ENCODE peak calls at places on chromosomes 11 and 22, in five cellular contexts. M, C, Q, E and Z are unnamed samples. For H3K4me1, the result is how much of the 10 kb centered on the place peaks cover.

GRCh38 chr11:66659785-66660184 is 17.9 kb downstream of the RBM4B start:
- DNase-seq in C (no peak), Q (no peak), M (no peak), E (no peak), Z (no peak)

GRCh38 chr11:95095858-95096587 is 6.4 kb downstream of the ENDOD1 start:
- DNase-seq in Q (no peak), M (no peak), C (no peak), E (no peak), Z (no peak)

GRCh38 chr11:2579315-2580060 is 120.3 kb downstream of the KCNQ1OT1 start:
- DNase-seq in E (no peak), Q (peak), M (no peak), C (no peak), Z (peak)

GRCh38 chr11:8501838-8502237 is 92.2 kb downstream of the STK33 start:
- DNase-seq in M (no peak), C (no peak), Q (no peak), E (no peak), Z (no peak)

GRCh38 chr11:64835616-64836447 is 8.6 kb downstream of the CDC42BPG start:
- DNase-seq in M (no peak), C (no peak), E (no peak), Q (peak), Z (peak)

GRCh38 chr11:126158054-126158791 is 53.2 kb downstream of the RPUSD4 start:
- DNase-seq in M (no peak), E (no peak), C (no peak), Q (no peak), Z (no peak)

GRCh38 chr11:62459080-62459479 is 40.2 kb downstream of the SCGB1A1 start:
- DNase-seq in Q (no peak), E (no peak), M (no peak), C (no peak), Z (no peak)

GRCh38 chr11:59145534-59145933 is 2.9 kb downstream of the FAM111A start:
- DNase-seq in Q (no peak), M (no peak), C (no peak), E (no peak), Z (no peak)

GRCh38 chr11:86193297-86194095 is 51.1 kb upstream of the EED start:
- DNase-seq in C (peak), M (peak), E (peak), Q (peak), Z (no peak)

GRCh38 chr22:48208894-48209293 is 1446.4 kb downstream of the TBC1D22A start:
- DNase-seq in Q (no peak), C (no peak), M (no peak), E (no peak), Z (no peak)

GRCh38 chr11:80529722-80530121 is 1088.9 kb upstream of the TENM4 start:
- DNase-seq in M (no peak), Q (no peak), C (no peak), E (no peak), Z (no peak)

GRCh38 chr22:36467946-36468345 is 13.5 kb downstream of the TXN2 start:
- DNase-seq in M (no peak), Q (no peak), E (no peak), C (no peak), Z (no peak)

GRCh38 chr11:11620966-11621880 is 582 bp downstream of the GALNT18 start:
- DNase-seq in Q (peak), M (peak), C (peak), E (no peak), Z (no peak)

GRCh38 chr11:31610544-31610943 is 101.0 kb downstream of the ELP4 start:
- DNase-seq in E (no peak), Q (no peak), C (no peak), M (no peak), Z (no peak)

GRCh38 chr11:2711161-2711560 is 11.4 kb upstream of the KCNQ1OT1 start:
- DNase-seq in E (no peak), M (no peak), Q (no peak), C (no peak), Z (no peak)

GRCh38 chr22:46406349-46406748 is 70.8 kb downstream of the TRMU start:
- DNase-seq in Q (no peak), E (no peak), M (no peak), C (no peak), Z (no peak)

GRCh38 chr11:119316017-119316728 is 757 bp downstream of the MCAM start:
- DNase-seq in C (no peak), Q (peak), E (no peak), M (no peak), Z (peak)

GRCh38 chr11:119319136-119319701 is 2.3 kb upstream of the MCAM start:
- DNase-seq in C (no peak), M (no peak), Q (no peak), E (no peak), Z (no peak)

GRCh38 chr11:119318240-119319135 is 1.6 kb upstream of the MCAM start:
- DNase-seq in C (peak), E (no peak), M (no peak), Q (peak), Z (peak)

GRCh38 chr11:119316729-119317591 is at the start of gene MCAM:
- DNase-seq in E (no peak), C (no peak), M (no peak), Q (peak), Z (peak)

DNA sequence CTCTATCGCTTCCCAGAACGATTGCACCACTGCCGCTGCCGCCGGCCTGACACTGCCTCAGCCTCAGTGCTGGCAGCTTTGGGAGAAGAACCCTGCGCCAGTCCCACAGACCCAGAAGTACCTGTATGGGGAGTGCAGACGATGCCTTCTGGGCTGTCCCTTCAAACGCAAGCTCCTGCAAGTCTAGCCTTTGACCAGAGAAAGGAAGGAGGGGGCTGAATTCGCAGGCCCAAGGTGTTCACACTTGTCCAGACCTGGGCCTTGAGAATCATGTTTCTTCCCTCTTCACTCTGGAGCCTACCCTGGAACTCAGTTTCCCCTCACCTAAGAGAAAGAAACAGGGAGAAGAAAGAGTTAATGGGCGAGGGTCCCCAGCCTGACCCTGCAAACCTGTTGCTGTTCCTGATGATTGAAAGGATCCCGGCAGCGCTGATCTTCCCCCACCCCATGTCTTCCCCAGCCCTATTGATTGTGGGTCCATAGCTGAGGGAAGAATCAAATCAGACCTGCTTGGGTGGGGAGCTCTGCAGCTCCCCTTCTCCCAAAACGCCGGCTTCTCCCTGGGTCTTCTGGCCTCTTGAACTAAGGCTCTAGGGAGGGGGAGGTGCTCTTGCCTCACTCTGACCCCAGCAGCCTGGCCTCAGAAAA is 786 bp upstream of the MCAM start:
- DNase-seq in C (no peak), M (no peak), E (no peak), Q (no peak), Z (no peak)
- H3K4me1 ChIP-seq in C (under half), M (under half), E (under half), Q (half or more), Z (half or more)

GRCh38 chr22:45007946-45008852 is 1.6 kb downstream of the PHF21B start:
- DNase-seq in C (no peak), E (no peak), M (peak), Q (no peak), Z (no peak)

GRCh38 chr22:45006101-45006872 is 3.5 kb downstream of the PHF21B start:
- DNase-seq in E (no peak), C (no peak), Q (no peak), M (no peak), Z (no peak)

GRCh38 chr22:45006873-45007246 is 2.9 kb downstream of the PHF21B start:
- DNase-seq in E (no peak), M (peak), C (no peak), Q (no peak), Z (no peak)

GRCh38 chr22:45008853-45009751 is 703 bp downstream of the PHF21B start:
- DNase-seq in E (no peak), Q (no peak), M (no peak), C (no peak), Z (no peak)

GRCh38 chr22:45007247-45007945 is 2.4 kb downstream of the PHF21B start:
- DNase-seq in E (no peak), C (no peak), Q (peak), M (peak), Z (no peak)
- H3K4me3 ChIP-seq in E (peak), C (peak), Q (no peak), M (peak), Z (peak)

GRCh38 chr11:102309621-102310541 is 7.4 kb upstream of the BIRC3 start:
- DNase-seq in M (no peak), C (no peak), Q (no peak), E (no peak), Z (no peak)
- H3K4me1 ChIP-seq in M (under half), C (under half), Q (under half), E (under half), Z (under half)

GRCh38 chr11:40293655-40294342 is 1165.7 kb downstream of the LRRC4C start:
- DNase-seq in E (peak), M (peak), Q (peak), C (peak), Z (peak)
- H3K4me3 ChIP-seq in E (peak), M (peak), Q (peak), C (peak), Z (peak)

DNA sequence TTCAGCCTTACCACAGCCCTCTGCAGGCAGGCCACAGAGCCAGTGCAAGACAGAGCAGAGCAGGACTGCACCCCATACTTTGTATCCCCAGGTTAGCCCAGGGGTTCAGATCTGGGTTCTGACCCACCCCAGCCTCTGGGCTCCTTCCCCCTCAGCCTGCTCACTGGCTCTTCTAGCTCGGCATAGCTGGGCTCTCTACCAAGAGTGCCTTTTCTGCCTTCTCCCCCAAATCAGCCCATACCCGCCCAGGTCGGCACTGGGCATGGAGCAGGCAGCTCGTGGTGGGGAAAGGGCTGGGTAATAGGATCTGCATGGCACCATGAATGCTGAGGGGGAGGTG is 8.3 kb downstream of the RELT start:
- DNase-seq in C (no peak), E (no peak), Q (no peak), M (no peak), Z (no peak)
- H3K4me1 ChIP-seq in C (under half), E (under half), Q (under half), M (under half), Z (half or more)

GRCh38 chr11:57500526-57500925 is 15.0 kb downstream of the SLC43A1 start:
- DNase-seq in M (no peak), E (no peak), C (no peak), Q (peak), Z (no peak)

GRCh38 chr11:57499983-57500461 is 15.5 kb downstream of the SLC43A1 start:
- DNase-seq in C (no peak), M (no peak), Q (no peak), E (no peak), Z (no peak)

GRCh38 chr11:57499413-57499982 is 16.0 kb downstream of the SLC43A1 start:
- DNase-seq in Q (peak), M (peak), E (peak), C (peak), Z (peak)

GRCh38 chr11:57497303-57498247 is 17.9 kb downstream of the SLC43A1 start:
- DNase-seq in C (no peak), M (no peak), Q (peak), E (no peak), Z (no peak)

DNA sequence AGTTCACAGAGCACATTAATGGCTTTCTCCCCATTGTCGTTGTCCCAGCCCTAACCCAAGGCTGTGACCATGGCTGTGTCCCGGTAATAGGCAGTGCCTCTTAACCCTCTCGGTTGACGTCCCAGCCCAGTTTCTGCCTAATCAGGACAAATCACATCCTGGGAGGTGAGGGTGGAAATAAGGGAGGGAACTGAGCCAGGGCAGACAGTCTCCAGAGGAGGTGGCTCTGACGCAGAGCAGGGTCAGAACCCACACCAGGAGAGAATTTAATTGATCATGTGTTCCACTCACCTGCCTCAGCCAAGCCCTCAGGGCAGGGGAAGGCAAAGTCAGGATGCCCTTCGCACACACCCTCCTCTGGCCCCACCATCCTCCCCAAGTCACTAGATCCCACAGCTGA is 17.0 kb downstream of the SLC43A1 start:
- DNase-seq in E (no peak), M (no peak), C (no peak), Q (peak), Z (no peak)
- H3K4me3 ChIP-seq in E (no peak), M (no peak), C (no peak), Q (no peak), Z (no peak)

GRCh38 chr22:31921106-31921505 is 23.2 kb upstream of the YWHAH start:
- DNase-seq in E (no peak), C (no peak), M (no peak), Q (no peak), Z (no peak)
- H3K4me1 ChIP-seq in E (under half), C (under half), M (under half), Q (under half), Z (under half)